ENCODE peak calls at places on chromosomes 7 and 10, in four cellular contexts. S, X, I and Z are unnamed samples.

GRCh38 chr7:149218469-149219420 is 20.7 kb upstream of the ZNF212 start:
- DNase-seq in I (no peak), X (no peak), S (no peak), Z (no peak)

GRCh38 chr7:130930260-130930659 is 196.3 kb upstream of the KLF14 start:
- DNase-seq in X (peak; percentile 60), S (peak; percentile 89), I (no peak), Z (no peak)

GRCh38 chr7:42170724-42171123 is 66.3 kb downstream of the GLI3 start:
- DNase-seq in X (no peak), I (no peak), S (no peak), Z (no peak)

GRCh38 chr7:44973610-44974401 is 5.0 kb downstream of the MYO1G start:
- DNase-seq in I (peak; percentile 24), X (peak; percentile 68), S (peak; percentile 61), Z (peak; percentile 58)

GRCh38 chr10:103145860-103146466 is 47.1 kb downstream of the NT5C2 start:
- DNase-seq in I (no peak), S (no peak), X (peak; percentile 56), Z (no peak)

GRCh38 chr10:56317603-56318002 is 43.5 kb downstream of the ZWINT start:
- DNase-seq in S (no peak), X (no peak), I (no peak), Z (no peak)

GRCh38 chr7:149685455-149685854 is 87.9 kb downstream of the ZNF467 start:
- DNase-seq in I (no peak), X (no peak), S (no peak), Z (no peak)

GRCh38 chr7:77330169-77330882 is 85.8 kb downstream of the GSAP start:
- DNase-seq in X (no peak), I (no peak), S (peak; percentile 45), Z (no peak)

GRCh38 chr7:80309377-80309776 is 174.7 kb downstream of the GNAI1 start:
- DNase-seq in S (no peak), X (no peak), I (no peak), Z (no peak)

GRCh38 chr7:43914795-43915194 is 8.4 kb upstream of the URGCP start:
- DNase-seq in I (no peak), S (no peak), X (no peak), Z (no peak)

GRCh38 chr7:11452491-11452890 is 379.5 kb downstream of the THSD7A start:
- DNase-seq in X (no peak), I (no peak), S (no peak), Z (no peak)

GRCh38 chr10:50740351-50740688 is 584 bp downstream of the ASAH2B start:
- DNase-seq in X (peak; percentile 19), I (peak; percentile 73), S (peak; percentile 76), Z (no peak)